ENCODE peak calls at places on chromosomes 4 and X, in nine cellular contexts. C, H, P, Y, A, N, G, B and O are unnamed samples.

GRCh38 chr4:99655315-99656081 is 2.1 kb downstream of the C4orf54 start:
- DNase-seq in H (no peak), Y (peak; percentile 93), P (no peak), C (peak; percentile 57), G (peak; percentile 59), N (no peak), B (no peak), A (peak; percentile 1), O (no peak)

GRCh38 chr4:8549352-8549931 is 30.8 kb upstream of the GPR78 start:
- DNase-seq in N (no peak), C (no peak), P (no peak), H (peak; percentile 56), B (no peak), A (no peak), G (no peak), Y (no peak), O (no peak)

GRCh38 chr4:110963621-110964020 is 340.7 kb upstream of the PITX2 start:
- DNase-seq in P (no peak), B (no peak), C (no peak), Y (no peak), G (no peak), A (no peak), N (no peak), H (no peak), O (no peak)

GRCh38 chrX:21056636-21057035 is 317.6 kb upstream of the CNKSR2 start:
- DNase-seq in P (no peak), C (no peak), N (no peak), B (no peak), G (no peak), Y (peak; percentile 31), H (no peak), A (no peak), O (no peak)

GRCh38 chrX:107712231-107713204 is 63.1 kb downstream of the TSC22D3 start:
- DNase-seq in H (no peak), C (no peak), P (no peak), Y (peak; percentile 19), N (peak; percentile 22), A (peak; percentile 77), B (peak; percentile 55), G (no peak), O (no peak)

GRCh38 chr4:62394751-62395150 is 1194.6 kb downstream of the ADGRL3 start:
- DNase-seq in G (no peak), A (no peak), Y (no peak), N (no peak), C (no peak), P (no peak), B (no peak), H (no peak), O (no peak)

GRCh38 chrX:153379971-153380581 is 21.1 kb downstream of the PNMA6E start:
- DNase-seq in H (peak; percentile 65), A (no peak), Y (no peak), G (no peak), P (no peak), C (no peak), B (no peak), N (no peak), O (no peak)

GRCh38 chrX:155535866-155536265 is 76.9 kb downstream of the TMLHE start:
- DNase-seq in C (no peak), Y (peak; percentile 46), N (no peak), A (no peak), B (no peak), H (no peak), G (no peak), P (no peak), O (no peak)

GRCh38 chr4:94897023-94897422 is 139.3 kb downstream of the BMPR1B start:
- DNase-seq in G (no peak), B (peak; percentile 10), A (peak; percentile 7), C (no peak), N (no peak), P (no peak), Y (no peak), H (peak; percentile 63), O (no peak)

GRCh38 chr4:109072595-109072994 is 229.9 kb downstream of the COL25A1 start:
- DNase-seq in Y (peak; percentile 8), H (no peak), B (peak; percentile 35), C (no peak), G (no peak), P (no peak), A (peak; percentile 89), N (no peak), O (no peak)

GRCh38 chr4:41297832-41298231 is 41.1 kb downstream of the UCHL1 start:
- DNase-seq in C (no peak), Y (no peak), H (no peak), N (no peak), P (no peak), B (no peak), A (no peak), G (no peak), O (no peak)

GRCh38 chr4:10593130-10593529 is 91.4 kb downstream of the CLNK start:
- DNase-seq in A (no peak), C (no peak), Y (no peak), P (no peak), H (peak; percentile 11), N (no peak), G (no peak), B (no peak), O (no peak)

GRCh38 chr4:122364700-122365404 is 14.0 kb upstream of the ADAD1 start:
- DNase-seq in B (peak; percentile 6), N (no peak), C (no peak), H (peak; percentile 70), Y (no peak), P (no peak), G (no peak), A (no peak), O (no peak)

GRCh38 chr4:158442736-158443135 is 78.9 kb upstream of the RXFP1 start:
- DNase-seq in B (no peak), N (no peak), P (no peak), C (no peak), Y (no peak), G (no peak), H (no peak), A (no peak), O (no peak)

DNA sequence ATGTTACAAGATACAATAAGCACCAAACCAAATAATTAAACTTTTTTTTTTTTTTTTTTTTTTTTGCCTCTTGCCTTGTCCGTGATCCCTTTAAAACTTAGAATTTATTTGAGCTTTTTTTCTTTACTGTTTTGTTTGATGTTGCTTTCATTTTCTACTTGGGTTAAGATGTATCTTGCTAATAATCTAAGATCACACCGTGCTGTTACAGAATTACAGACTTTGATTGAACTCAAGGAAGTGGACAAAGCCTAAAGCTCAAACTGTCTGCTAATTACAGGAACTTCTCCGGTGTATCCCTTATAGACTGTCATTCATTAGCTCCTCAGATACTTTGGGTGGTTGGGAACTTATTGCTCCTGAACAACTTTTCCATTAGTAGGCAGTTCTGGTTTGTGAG is 26.5 kb downstream of the STIM2 start:
- DNase-seq in Y (no peak), A (no peak), B (no peak), C (no peak), H (no peak), G (no peak), P (no peak), N (no peak), O (no peak)
- H3K4me1 ChIP-seq in Y (no peaks in the 10 kb centered on the region), A (peaks cover 19% of the 10 kb centered on the region), B (peaks cover 3% of the 10 kb centered on the region), C (peaks cover 37% of the 10 kb centered on the region), H (peaks cover 12% of the 10 kb centered on the region), G (peaks cover 21% of the 10 kb centered on the region), P (peaks cover 52% of the 10 kb centered on the region), N (peaks cover 21% of the 10 kb centered on the region), O (no peaks in the 10 kb centered on the region)

DNA sequence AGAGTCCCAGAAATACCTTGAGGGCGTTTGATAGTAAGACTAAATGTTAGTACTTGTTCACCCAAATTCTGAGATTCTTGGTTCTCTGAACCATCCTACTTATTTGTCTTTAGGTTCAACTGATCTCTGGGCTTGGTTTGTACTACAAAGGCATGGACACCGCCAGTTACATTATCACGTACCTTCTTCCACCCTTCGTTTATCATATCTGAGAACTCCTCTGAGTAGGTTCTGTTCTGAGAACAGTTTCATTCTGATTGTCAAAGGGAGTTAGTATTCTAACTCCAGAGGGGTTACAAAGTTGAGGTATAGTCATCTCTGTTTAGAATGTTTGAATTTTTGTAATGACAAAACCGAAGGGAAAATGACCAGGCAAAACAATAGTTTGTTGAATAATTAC is 19.3 kb downstream of the ZFX start:
- DNase-seq in H (no peak), A (no peak), P (no peak), G (no peak), C (no peak), N (no peak), Y (no peak), B (no peak), O (no peak)
- H3K4me1 ChIP-seq in H (peaks cover 7% of the 10 kb centered on the region), A (peaks cover 53% of the 10 kb centered on the region), P (peaks cover 35% of the 10 kb centered on the region), G (peaks cover 75% of the 10 kb centered on the region), C (peaks cover 89% of the 10 kb centered on the region), N (peaks cover 50% of the 10 kb centered on the region), Y (peaks cover 12% of the 10 kb centered on the region), B (peaks cover 48% of the 10 kb centered on the region), O (no peaks in the 10 kb centered on the region)

GRCh38 chr4:53717064-53717549 is 125.8 kb upstream of the LNX1 start:
- DNase-seq in G (no peak), C (no peak), B (no peak), H (no peak), P (no peak), Y (no peak), A (peak; percentile 74), N (no peak), O (no peak)

GRCh38 chr4:53713767-53714166 is 122.5 kb upstream of the LNX1 start:
- DNase-seq in P (no peak), A (peak; percentile 64), B (no peak), N (no peak), Y (no peak), G (no peak), H (no peak), C (no peak), O (no peak)

GRCh38 chr4:53716011-53716410 is 124.7 kb upstream of the LNX1 start:
- DNase-seq in N (no peak), A (no peak), Y (no peak), P (no peak), H (no peak), C (no peak), G (no peak), B (no peak), O (no peak)

GRCh38 chr4:53714377-53715140 is 123.3 kb upstream of the LNX1 start:
- DNase-seq in H (no peak), C (no peak), B (no peak), Y (no peak), P (no peak), N (no peak), G (no peak), A (peak; percentile 84), O (no peak)

DNA sequence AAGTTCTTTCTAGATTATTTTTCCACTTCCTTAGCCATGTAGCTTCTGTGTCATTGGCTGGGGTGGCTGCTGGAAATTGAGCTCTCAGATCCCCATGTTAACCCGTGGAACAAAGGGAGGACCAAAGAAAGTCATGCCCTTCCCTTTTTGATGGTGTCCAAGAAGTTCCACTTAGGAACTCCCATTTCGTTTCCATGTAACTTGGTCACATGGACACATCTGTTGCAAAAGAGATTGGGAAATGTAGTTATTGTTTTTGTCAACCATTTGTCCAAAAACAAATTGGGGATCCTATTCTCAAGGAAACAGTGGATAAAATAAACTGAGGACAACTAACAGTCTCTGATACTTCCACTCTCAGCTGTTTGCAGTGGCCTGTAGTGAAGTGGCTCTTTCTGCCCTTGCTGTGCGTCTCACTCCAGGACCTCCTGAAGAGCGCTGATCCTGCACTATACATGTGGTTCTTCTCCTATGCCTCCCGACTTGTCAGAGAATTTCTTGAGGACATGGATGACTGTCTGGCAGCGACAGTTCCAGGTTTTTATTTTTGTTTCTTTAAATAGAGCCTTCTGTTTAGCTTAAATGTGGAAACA is 125.3 kb upstream of the LNX1 start:
- DNase-seq in N (no peak), P (no peak), B (no peak), A (peak; percentile 41), C (no peak), G (no peak), Y (no peak), H (no peak), O (no peak)
- H3K4me1 ChIP-seq in N (no peaks in the 10 kb centered on the region), P (no peaks in the 10 kb centered on the region), B (peaks cover 12% of the 10 kb centered on the region), A (peaks cover 4% of the 10 kb centered on the region), C (no peaks in the 10 kb centered on the region), G (peaks cover 25% of the 10 kb centered on the region), Y (no peaks in the 10 kb centered on the region), H (no peaks in the 10 kb centered on the region), O (peaks cover 1% of the 10 kb centered on the region)

GRCh38 chr4:118762146-118762545 is 73.8 kb downstream of the SEC24D start:
- DNase-seq in P (no peak), Y (no peak), N (no peak), B (no peak), C (no peak), A (no peak), G (no peak), H (no peak), O (no peak)
- H3K4me1 ChIP-seq in P (peaks cover 54% of the 10 kb centered on the region), Y (peaks cover 12% of the 10 kb centered on the region), N (peaks cover 35% of the 10 kb centered on the region), B (peaks cover 29% of the 10 kb centered on the region), C (peaks cover 99% of the 10 kb centered on the region), A (peaks cover 5% of the 10 kb centered on the region), G (peaks cover 95% of the 10 kb centered on the region), H (peaks cover 15% of the 10 kb centered on the region), O (no peaks in the 10 kb centered on the region)